ENCODE peak calls at places on chromosomes 7 and 10, in eight cellular contexts. X is PC-9, V is cardiac muscle cell, Q is AG04449, D is gastrocnemius medialis, L is lower leg skin, B is fibroblast of the aortic adventitia, I is mucosa of descending colon. C is an unnamed sample.

GRCh38 chr10:70903262-70903921 is 15.0 kb upstream of the PCBD1 start:
- DNase-seq in B (peak; percentile 55), X (no peak), D (peak; percentile 49), I (no peak), Q (no peak), L (no peak), V (peak; percentile 74), C (no peak)

GRCh38 chr10:33869089-33869488 is 534.6 kb upstream of the NRP1 start:
- DNase-seq in I (no peak), L (no peak), D (no peak), B (peak; percentile 20), Q (no peak), X (no peak), V (no peak), C (no peak)

GRCh38 chr7:20260219-20260618 is 43.0 kb upstream of the MACC1 start:
- DNase-seq in Q (no peak), X (no peak), L (no peak), B (peak; percentile 97), V (peak; percentile 91), D (no peak), I (no peak), C (no peak)

GRCh38 chr10:9097206-9097990 is 1042.9 kb downstream of the GATA3 start:
- DNase-seq in Q (no peak), V (no peak), X (no peak), L (no peak), I (no peak), D (no peak), B (no peak), C (no peak)

GRCh38 chr10:82211331-82211730 is 336.3 kb downstream of the NRG3 start:
- DNase-seq in D (no peak), V (peak; percentile 15), L (no peak), X (no peak), I (no peak), Q (no peak), B (peak; percentile 1), C (no peak)

GRCh38 chr10:112282086-112282485 is 1.1 kb upstream of the TECTB start:
- DNase-seq in B (peak; percentile 28), V (no peak), D (no peak), X (no peak), Q (no peak), L (no peak), I (no peak), C (no peak)

GRCh38 chr7:92955081-92955480 is 118.7 kb upstream of the CDK6 start:
- DNase-seq in X (no peak), L (no peak), D (no peak), B (no peak), V (no peak), I (no peak), Q (no peak), C (no peak)

GRCh38 chr10:6759961-6760360 is 179.9 kb upstream of the PRKCQ start:
- DNase-seq in V (no peak), B (no peak), D (no peak), Q (no peak), I (no peak), X (no peak), L (no peak), C (no peak)

GRCh38 chr10:129993621-129994020 is 29.5 kb upstream of the EBF3 start:
- DNase-seq in B (peak; percentile 61), V (no peak), D (no peak), I (no peak), Q (peak; percentile 37), X (no peak), L (peak; percentile 9), C (no peak)

GRCh38 chr7:48139461-48139860 is 31.8 kb upstream of the ABCA13 start:
- DNase-seq in B (peak; percentile 29), Q (no peak), I (no peak), D (no peak), V (peak; percentile 33), L (no peak), X (no peak), C (no peak)
- TF ChIP-seq CTCF in B (peak; percentile 41), Q (peak; percentile 28), I (no peak), D (no peak), V (peak; percentile 37), L (no peak), X (peak; percentile 36), C (peak; percentile 55)

GRCh38 chr10:94053639-94053932 is 59.9 kb downstream of the PLCE1 start:
- DNase-seq in D (no peak), L (no peak), V (no peak), I (no peak), B (peak; percentile 48), X (no peak), Q (no peak), C (no peak)
- TF ChIP-seq CTCF in D (no peak), L (no peak), V (no peak), I (no peak), B (no peak), X (no peak), Q (no peak), C (no peak)

DNA sequence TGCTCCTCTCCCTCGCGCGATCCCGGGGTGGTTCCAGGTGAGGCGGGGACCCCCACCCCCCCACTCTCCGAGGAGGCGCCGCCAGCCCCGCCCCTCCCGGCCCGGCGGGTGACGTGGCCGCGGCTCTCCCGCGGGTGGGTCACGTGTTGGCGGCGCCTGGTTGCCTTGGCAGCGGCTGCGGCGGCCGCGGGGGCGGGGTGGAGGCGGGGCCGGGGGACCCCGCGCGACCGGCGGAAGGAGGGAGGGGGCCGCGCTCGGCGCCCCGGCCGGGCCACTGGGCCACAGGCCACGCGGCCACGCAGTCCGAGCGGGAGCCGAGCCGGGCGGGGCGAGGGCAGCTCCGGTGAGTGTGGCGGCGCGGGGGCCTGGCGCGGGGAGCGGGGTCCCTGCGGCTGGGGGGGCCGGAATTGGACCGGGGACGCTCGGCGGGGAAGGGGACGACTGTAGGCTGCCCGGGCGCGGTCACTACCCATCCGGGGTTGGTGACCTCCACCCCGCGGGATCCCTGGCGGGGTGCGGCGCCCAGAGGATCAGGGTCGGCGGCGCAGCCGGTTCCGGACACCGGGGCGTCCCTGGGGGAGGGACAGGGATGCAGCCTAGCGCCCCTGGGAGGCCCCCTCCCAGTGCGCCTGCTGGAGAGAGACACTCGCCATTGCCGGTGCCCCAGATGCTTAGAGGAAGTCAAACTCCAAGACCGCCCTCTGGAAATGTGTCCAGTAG is at the start of gene ORAI2:
- DNase-seq in L (peak; percentile 95), B (peak; percentile 45), Q (no peak), I (peak; percentile 91), D (peak; percentile 47), V (peak; percentile 77), X (no peak), C (peak; percentile 86)
- TF ChIP-seq CTCF in L (no peak), B (no peak), Q (no peak), I (no peak), D (no peak), V (no peak), X (no peak), C (no peak)

GRCh38 chr7:55550010-55550409 is 22.3 kb downstream of the VOPP1 start:
- DNase-seq in I (peak; percentile 87), Q (no peak), V (no peak), D (peak; percentile 71), B (no peak), L (no peak), X (no peak), C (no peak)

GRCh38 chr7:55546826-55547225 is 25.5 kb downstream of the VOPP1 start:
- DNase-seq in V (peak; percentile 80), Q (peak; percentile 47), X (peak; percentile 100), L (peak; percentile 91), D (peak; percentile 97), B (peak; percentile 75), I (peak; percentile 64), C (no peak)

GRCh38 chr7:55549457-55549856 is 22.8 kb downstream of the VOPP1 start:
- DNase-seq in I (no peak), X (no peak), D (no peak), B (no peak), V (no peak), Q (no peak), L (no peak), C (no peak)

GRCh38 chr7:55548295-55548731 is 24.0 kb downstream of the VOPP1 start:
- DNase-seq in V (no peak), X (no peak), D (no peak), L (no peak), B (no peak), Q (no peak), I (peak; percentile 49), C (no peak)

DNA sequence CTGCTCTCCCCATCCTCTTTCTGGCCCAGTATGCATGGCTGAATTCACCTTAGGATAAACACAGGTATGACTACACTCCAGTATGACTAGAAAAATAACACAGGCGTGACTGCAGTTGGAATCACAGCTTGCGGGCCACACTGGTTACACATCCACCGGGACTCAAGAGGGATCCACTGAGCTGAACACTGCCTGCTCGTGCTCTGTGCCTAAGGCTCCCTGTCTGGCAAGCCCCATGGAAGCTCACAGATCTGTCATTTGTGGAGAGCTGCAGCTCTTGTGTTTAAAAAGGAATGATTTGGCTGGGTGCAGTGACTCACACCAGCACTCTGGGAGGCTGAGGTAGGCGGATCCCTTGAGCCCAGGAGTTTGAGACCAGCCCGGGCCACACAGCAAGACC is 26.8 kb downstream of the VOPP1 start:
- DNase-seq in Q (no peak), D (peak; percentile 69), I (no peak), X (peak; percentile 66), V (peak; percentile 39), B (peak; percentile 39), L (no peak), C (no peak)
- TF ChIP-seq CTCF in Q (peak; percentile 8), D (no peak), I (no peak), X (no peak), V (no peak), B (no peak), L (no peak), C (no peak)

GRCh38 chr10:21533577-21534475 is at the start of gene MLLT10:
- DNase-seq in Q (no peak), X (peak; percentile 67), D (peak; percentile 95), V (peak; percentile 99), I (peak; percentile 97), B (peak; percentile 93), L (peak; percentile 98), C (peak; percentile 98)
- TF ChIP-seq CTCF in Q (peak; percentile 35), X (no peak), D (peak; percentile 40), V (peak; percentile 30), I (no peak), B (peak; percentile 57), L (no peak), C (peak; percentile 59)

GRCh38 chr7:89123871-89124270 is 328.3 kb upstream of the TEX47 start:
- DNase-seq in D (no peak), I (no peak), B (no peak), L (no peak), V (no peak), Q (no peak), X (no peak), C (no peak)
- TF ChIP-seq CTCF in D (no peak), I (no peak), B (no peak), L (no peak), V (no peak), Q (no peak), X (no peak), C (no peak)

DNA sequence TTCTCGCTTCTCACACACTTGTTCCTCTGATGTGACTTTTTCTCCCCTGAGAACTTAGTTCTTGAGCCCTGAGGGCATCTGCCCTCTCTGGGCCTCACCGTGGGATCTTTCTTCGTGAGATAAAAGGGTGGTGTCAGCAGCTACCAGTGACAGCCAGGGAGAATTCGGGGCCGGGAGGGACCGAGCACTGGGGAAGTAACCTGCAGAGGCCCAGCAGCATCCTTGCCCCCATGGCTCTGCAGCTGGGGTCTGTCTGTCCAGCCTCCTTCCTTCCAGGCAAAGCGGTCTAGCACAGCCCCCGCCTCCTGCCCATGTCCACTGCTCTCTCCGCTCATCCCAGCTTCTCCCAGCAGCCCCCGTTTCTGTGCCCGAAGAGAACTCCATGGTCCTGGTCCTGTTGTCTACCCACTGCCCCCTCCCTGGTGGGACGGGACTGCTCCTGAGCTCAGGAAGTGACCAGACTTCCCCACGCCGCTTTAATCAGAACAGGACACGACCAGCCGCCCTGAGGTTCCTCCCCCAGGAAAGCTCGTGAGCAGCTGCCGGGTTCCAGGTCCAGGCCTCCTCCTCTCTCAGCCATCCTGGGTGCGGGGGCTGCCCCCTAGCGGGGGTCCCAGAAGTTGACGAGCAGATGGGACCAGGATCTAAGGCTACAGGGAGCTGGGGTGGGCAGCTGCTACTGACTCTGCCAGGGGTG is 187.4 kb downstream of the WDR37 start:
- DNase-seq in B (no peak), V (no peak), L (no peak), X (no peak), D (no peak), I (no peak), Q (no peak), C (no peak)
- TF ChIP-seq CTCF in B (no peak), V (no peak), L (no peak), X (no peak), D (no peak), I (no peak), Q (no peak), C (peak; percentile 42)